ENCODE peak calls at places on chromosomes 7 and 10, in four cellular contexts. V is neuronal stem cell, N is IMR-90, H is trophoblast cell. F is an unnamed sample.

GRCh38 chr7:130838738-130839137 is 104.7 kb upstream of the KLF14 start:
- DNase-seq in V (no peak), N (peak; percentile 99), H (peak; percentile 88), F (peak; percentile 96)

GRCh38 chr10:91472911-91473310 is 62.8 kb downstream of the HECTD2 start:
- DNase-seq in V (no peak), N (no peak), H (no peak), F (no peak)

GRCh38 chr7:17497549-17498193 is 199.2 kb downstream of the AHR start:
- DNase-seq in V (no peak), N (no peak), H (no peak), F (no peak)

GRCh38 chr7:33432825-33433224 is 303.5 kb downstream of the BBS9 start:
- DNase-seq in V (no peak), N (no peak), H (no peak), F (no peak)

GRCh38 chr10:68870061-68870460 is 31.1 kb upstream of the DDX50 start:
- DNase-seq in V (no peak), N (no peak), H (no peak), F (no peak)

GRCh38 chr7:120774481-120774880 is 83.5 kb downstream of the TSPAN12 start:
- DNase-seq in V (no peak), N (no peak), H (no peak), F (no peak)

GRCh38 chr7:151351967-151352366 is 10.4 kb downstream of the NUB1 start:
- DNase-seq in V (no peak), N (no peak), H (peak; percentile 28), F (no peak)

GRCh38 chr10:94320285-94320914 is 42.3 kb downstream of the NOC3L start:
- DNase-seq in V (peak; percentile 63), N (peak; percentile 52), H (peak; percentile 87), F (peak; percentile 66)

GRCh38 chr10:60433684-60434083 is 44.0 kb upstream of the ANK3 start:
- DNase-seq in V (no peak), N (peak; percentile 86), H (no peak), F (peak; percentile 53)

GRCh38 chr10:119341236-119342016 is 134.1 kb downstream of the GRK5 start:
- DNase-seq in V (no peak), N (peak; percentile 83), H (peak; percentile 60), F (peak; percentile 92)

GRCh38 chr10:22544325-22545068 is 169.9 kb downstream of the PIP4K2A start:
- DNase-seq in V (no peak), N (no peak), H (no peak), F (no peak)

GRCh38 chr10:108039821-108040584 is 875.5 kb upstream of the SORCS1 start:
- DNase-seq in V (no peak), N (no peak), H (no peak), F (no peak)

GRCh38 chr10:10782603-10783002 is 235.1 kb upstream of the CELF2 start:
- DNase-seq in V (no peak), N (peak; percentile 79), H (no peak), F (peak; percentile 64)

GRCh38 chr10:11150876-11151275 is 133.2 kb downstream of the CELF2 start:
- DNase-seq in V (no peak), N (no peak), H (no peak), F (no peak)

GRCh38 chr7:144784943-144785342 is 50.9 kb downstream of the TPK1 start:
- DNase-seq in V (no peak), N (no peak), H (no peak), F (no peak)

GRCh38 chr7:8435120-8435519 is 1.7 kb downstream of the NXPH1 start:
- DNase-seq in V (no peak), N (no peak), H (no peak), F (no peak)

GRCh38 chr7:35805876-35806275 is 5.0 kb downstream of the SEPTIN7 start:
- DNase-seq in V (no peak), N (no peak), H (peak; percentile 66), F (no peak)

GRCh38 chr7:46565712-46566111 is 644.6 kb upstream of the IGFBP3 start:
- DNase-seq in V (no peak), N (no peak), H (no peak), F (no peak)

GRCh38 chr10:100551733-100552132 is 16.0 kb downstream of the HIF1AN start:
- DNase-seq in V (no peak), N (no peak), H (no peak), F (no peak)

GRCh38 chr7:157513162-157513621 is 176.4 kb downstream of the DNAJB6 start:
- DNase-seq in V (no peak), N (no peak), H (peak; percentile 7), F (no peak)

GRCh38 chr10:68800196-68800595 is 27.1 kb upstream of the STOX1 start:
- DNase-seq in V (no peak), N (no peak), H (no peak), F (no peak)

GRCh38 chr7:86908948-86909347 is 150.5 kb downstream of the ELAPOR2 start:
- DNase-seq in V (no peak), N (no peak), H (no peak), F (peak; percentile 13)

GRCh38 chr10:12975266-12975665 is 26.2 kb downstream of the CCDC3 start:
- DNase-seq in V (no peak), N (no peak), H (peak; percentile 5), F (no peak)

GRCh38 chr7:151277631-151278030 is 29.1 kb upstream of the SMARCD3 start:
- DNase-seq in V (no peak), N (no peak), H (no peak), F (no peak)

GRCh38 chr10:118626953-118627352 is 31.5 kb upstream of the PRLHR start:
- DNase-seq in V (no peak), N (no peak), H (no peak), F (no peak)

GRCh38 chr7:88001744-88002530 is 67.9 kb downstream of the ADAM22 start:
- DNase-seq in V (no peak), N (no peak), H (no peak), F (no peak)
- H3K23ac ChIP-seq in V (no peak overlapping the region), N (no peak overlapping the region), H (no peak overlapping the region), F (no peak overlapping the region)

DNA sequence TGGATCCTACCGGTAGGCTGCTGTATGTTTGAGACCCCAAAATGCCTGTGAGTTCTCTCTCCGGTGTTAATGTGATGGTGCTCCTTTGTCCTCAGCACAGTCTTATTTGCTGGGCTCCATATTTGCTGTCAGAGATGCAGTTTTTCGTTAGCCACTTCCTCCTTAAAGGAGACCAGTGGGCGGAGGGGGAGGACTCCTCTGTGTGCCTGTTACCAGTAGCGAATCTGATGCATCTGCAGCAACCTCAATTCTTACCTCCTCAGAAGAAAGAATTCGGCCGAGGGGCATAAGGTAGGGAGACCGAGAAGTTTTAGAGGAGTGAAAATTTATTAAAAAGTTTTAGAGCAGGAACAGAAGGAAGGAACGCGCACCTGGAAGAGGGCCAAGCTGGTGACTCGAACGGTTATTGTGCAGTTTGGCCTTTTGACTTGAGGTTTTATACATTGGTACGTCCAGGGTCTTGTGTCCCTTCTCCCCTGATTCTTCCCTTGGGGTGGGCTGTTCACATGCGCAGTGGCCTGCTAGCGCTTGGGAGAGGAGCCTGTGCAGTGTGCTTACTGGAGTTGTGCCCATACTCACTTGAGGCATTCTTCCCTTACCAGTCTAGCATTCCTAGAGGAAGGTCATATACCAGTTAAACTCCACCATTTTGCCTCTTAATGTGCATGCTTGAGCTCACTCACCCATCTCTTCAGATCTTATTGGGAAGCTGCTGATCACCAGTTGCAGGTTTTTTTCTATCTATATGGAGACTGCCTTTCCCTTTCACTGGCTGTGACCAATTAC is 49.5 kb downstream of the GNAI1 start:
- DNase-seq in V (no peak), N (no peak), H (no peak), F (no peak)
- H3K14ac ChIP-seq in V (no peak overlapping the region), N (no peak overlapping the region), H (no peak overlapping the region), F (no peak overlapping the region)

GRCh38 chr10:48470893-48471805 is 133.7 kb downstream of the ARHGAP22 start:
- DNase-seq in V (no peak), N (peak; percentile 68), H (no peak), F (peak; percentile 33)

GRCh38 chr10:48468130-48468790 is 136.6 kb downstream of the ARHGAP22 start:
- DNase-seq in V (no peak), N (no peak), H (no peak), F (no peak)

GRCh38 chr10:48468866-48469511 is 135.9 kb downstream of the ARHGAP22 start:
- DNase-seq in V (no peak), N (no peak), H (no peak), F (no peak)

GRCh38 chr10:48470115-48470892 is 134.6 kb downstream of the ARHGAP22 start:
- DNase-seq in V (no peak), N (peak; percentile 12), H (no peak), F (peak; percentile 32)

DNA sequence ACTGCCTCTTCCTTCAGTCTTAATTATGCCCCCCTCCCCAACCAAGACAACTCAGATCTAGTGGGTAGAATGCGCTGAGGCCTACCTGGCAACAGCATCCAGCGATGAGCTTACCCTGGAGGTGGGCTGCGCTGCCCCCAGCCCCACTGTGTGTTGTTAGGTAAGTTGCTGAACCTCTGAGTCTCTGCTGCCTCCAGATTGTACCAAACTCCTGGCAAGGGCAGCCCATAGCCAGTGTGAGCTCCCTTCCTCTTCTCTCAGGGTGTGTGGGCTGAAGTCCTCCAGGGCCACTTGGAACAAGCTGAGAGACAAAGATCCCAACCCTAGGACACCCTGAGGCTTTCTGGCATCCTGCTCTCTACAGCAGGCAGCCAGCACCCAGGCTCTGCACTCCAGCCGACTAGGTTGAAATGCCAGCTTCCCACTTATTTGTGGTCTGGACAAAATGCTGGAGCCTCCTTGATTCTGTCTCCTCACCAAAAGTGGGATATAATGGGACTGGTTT is 135.3 kb downstream of the ARHGAP22 start:
- DNase-seq in V (no peak), N (no peak), H (no peak), F (peak; percentile 11)
- H3K23ac ChIP-seq in V (no peak overlapping the region), N (no peak overlapping the region), H (no peak overlapping the region), F (no peak overlapping the region)

GRCh38 chr7:22329816-22330524 is 27.0 kb downstream of the RAPGEF5 start:
- DNase-seq in V (no peak), N (no peak), H (no peak), F (no peak)

GRCh38 chr7:22333680-22334141 is 23.2 kb downstream of the RAPGEF5 start:
- DNase-seq in V (no peak), N (no peak), H (no peak), F (no peak)

GRCh38 chr7:22332481-22332880 is 24.5 kb downstream of the RAPGEF5 start:
- DNase-seq in V (no peak), N (no peak), H (no peak), F (no peak)

GRCh38 chr7:22331704-22332103 is 25.2 kb downstream of the RAPGEF5 start:
- DNase-seq in V (no peak), N (no peak), H (no peak), F (no peak)

DNA sequence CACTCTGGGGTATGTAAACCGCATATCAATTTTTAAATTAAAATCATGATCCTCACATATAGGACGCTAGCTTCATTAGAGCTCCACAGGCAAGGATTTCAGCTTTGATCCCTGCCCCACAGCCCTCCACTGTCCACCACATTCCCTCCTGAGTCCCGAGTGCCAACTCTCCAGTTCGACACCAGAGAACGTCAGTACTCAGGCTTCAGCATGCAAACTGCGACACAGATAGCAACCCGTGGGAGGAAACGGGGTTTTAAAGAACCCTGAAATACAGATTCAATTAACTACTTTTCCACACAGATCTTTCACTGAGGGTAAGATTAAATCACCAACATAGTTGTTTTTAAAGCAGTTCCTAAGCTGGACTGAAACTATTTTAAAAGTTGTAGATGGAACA is 26.1 kb downstream of the RAPGEF5 start:
- DNase-seq in V (no peak), N (no peak), H (no peak), F (no peak)
- H3K14ac ChIP-seq in V (no peak overlapping the region), N (no peak overlapping the region), H (no peak overlapping the region), F (no peak overlapping the region)

GRCh38 chr7:93359520-93360198 is 127.5 kb downstream of the VPS50 start:
- DNase-seq in V (no peak), N (no peak), H (no peak), F (no peak)
- H3K23ac ChIP-seq in V (no peak overlapping the region), N (no peak overlapping the region), H (no peak overlapping the region), F (no peak overlapping the region)

GRCh38 chr7:149692557-149692982 is 80.8 kb downstream of the ZNF467 start:
- DNase-seq in V (no peak), N (no peak), H (no peak), F (no peak)
- H3K14ac ChIP-seq in V (no peak overlapping the region), N (no peak overlapping the region), H (no peak overlapping the region), F (no peak overlapping the region)

F was measured in mesenchymal stem cell.